ENCODE peak calls at places on chromosomes 6 and 20, in eight cellular contexts. U, N, Y, V, T, H, W and R are unnamed samples.

GRCh38 chr20:57420571-57421257 is 29.5 kb downstream of the RBM38 start:
- DNase-seq in U (no peak), N (no peak), Y (no peak), V (peak), T (no peak), H (peak), W (no peak), R (no peak)

GRCh38 chr6:143575840-143576498 is 64.4 kb upstream of the FUCA2 start:
- DNase-seq in U (no peak), N (no peak), Y (no peak), V (no peak), T (no peak), H (no peak), W (no peak), R (no peak)

GRCh38 chr6:131914967-131915751 is 36.0 kb downstream of the CCN2 start:
- DNase-seq in U (no peak), N (peak), Y (peak), V (no peak), T (peak), H (no peak), W (peak), R (peak)

GRCh38 chr20:47816487-47817451 is 31.5 kb upstream of the SULF2 start:
- DNase-seq in U (no peak), N (no peak), Y (no peak), V (no peak), T (peak), H (no peak), W (no peak), R (no peak)

GRCh38 chr20:45365444-45365970 is 2.6 kb downstream of the SYS1 start:
- DNase-seq in U (no peak), N (no peak), Y (no peak), V (no peak), T (no peak), H (no peak), W (no peak), R (no peak)

GRCh38 chr6:84028350-84028749 is 5.2 kb upstream of the MRAP2 start:
- DNase-seq in U (no peak), N (no peak), Y (no peak), V (no peak), T (no peak), H (no peak), W (no peak), R (no peak)

GRCh38 chr6:111559193-111560097 is 46.2 kb downstream of the TRAF3IP2 start:
- DNase-seq in U (no peak), N (no peak), Y (peak), V (peak), T (no peak), H (no peak), W (no peak), R (no peak)

GRCh38 chr20:36113566-36114247 is 40.8 kb upstream of the EPB41L1 start:
- DNase-seq in U (peak), N (peak), Y (no peak), V (no peak), T (no peak), H (no peak), W (no peak), R (peak)

GRCh38 chr6:30981942-30982772 is 1.4 kb upstream of the MUC21 start:
- DNase-seq in U (no peak), N (no peak), Y (peak), V (no peak), T (no peak), H (no peak), W (no peak), R (no peak)